ENCODE peak calls at places on chromosomes 12 and 14, in four cellular contexts. One of them, this sample, is unnamed.

GRCh38 chr14:26820578-26820977 is 222.7 kb upstream of the NOVA1 start:
- DNase-seq in BE2C: no peak
- DNase-seq in CD8-positive, alpha-beta T cell: no peak
- DNase-seq in esophagus muscularis mucosa: no peak
- DNase-seq in this sample: no peak

GRCh38 chr12:51922762-51923505 is 15.6 kb downstream of the ACVRL1 start:
- DNase-seq in BE2C: no peak
- DNase-seq in esophagus muscularis mucosa: no peak
- DNase-seq in CD8-positive, alpha-beta T cell: no peak
- DNase-seq in this sample: no peak

GRCh38 chr14:74846168-74846567 is 29.8 kb downstream of the PROX2 start:
- DNase-seq in esophagus muscularis mucosa: no peak
- DNase-seq in CD8-positive, alpha-beta T cell: no peak
- DNase-seq in BE2C: peak; percentile 33
- DNase-seq in this sample: no peak

GRCh38 chr14:23101213-23101970 is 3.4 kb downstream of the CIROP start:
- DNase-seq in esophagus muscularis mucosa: no peak
- DNase-seq in CD8-positive, alpha-beta T cell: no peak
- DNase-seq in BE2C: no peak
- DNase-seq in this sample: no peak

GRCh38 chr12:108825205-108825950 is 32.0 kb downstream of the SSH1 start:
- DNase-seq in BE2C: no peak
- DNase-seq in esophagus muscularis mucosa: no peak
- DNase-seq in CD8-positive, alpha-beta T cell: no peak
- DNase-seq in this sample: peak; percentile 52

GRCh38 chr14:104341532-104342434 is 203.4 kb downstream of the KIF26A start:
- DNase-seq in esophagus muscularis mucosa: no peak
- DNase-seq in BE2C: peak; percentile 93
- DNase-seq in CD8-positive, alpha-beta T cell: no peak
- DNase-seq in this sample: no peak

GRCh38 chr12:65339161-65339560 is 60.7 kb downstream of the MSRB3 start:
- DNase-seq in esophagus muscularis mucosa: no peak
- DNase-seq in BE2C: no peak
- DNase-seq in CD8-positive, alpha-beta T cell: no peak
- DNase-seq in this sample: no peak

GRCh38 chr14:68238956-68239355 is 419.4 kb downstream of the RAD51B start:
- DNase-seq in CD8-positive, alpha-beta T cell: no peak
- DNase-seq in BE2C: no peak
- DNase-seq in esophagus muscularis mucosa: no peak
- DNase-seq in this sample: no peak

GRCh38 chr12:77746108-77746507 is 84.6 kb upstream of the NAV3 start:
- DNase-seq in esophagus muscularis mucosa: no peak
- DNase-seq in BE2C: no peak
- DNase-seq in CD8-positive, alpha-beta T cell: no peak
- DNase-seq in this sample: peak; percentile 40

GRCh38 chr12:124592050-124592449 is 24.6 kb upstream of the NCOR2 start:
- DNase-seq in BE2C: no peak
- DNase-seq in esophagus muscularis mucosa: no peak
- DNase-seq in CD8-positive, alpha-beta T cell: no peak
- DNase-seq in this sample: peak; percentile 21

GRCh38 chr12:20314325-20314724 is 54.0 kb upstream of the PDE3A start:
- DNase-seq in CD8-positive, alpha-beta T cell: no peak
- DNase-seq in BE2C: no peak
- DNase-seq in esophagus muscularis mucosa: no peak
- DNase-seq in this sample: no peak

GRCh38 chr14:68113328-68113930 is 293.9 kb downstream of the RAD51B start:
- DNase-seq in CD8-positive, alpha-beta T cell: no peak
- DNase-seq in esophagus muscularis mucosa: no peak
- DNase-seq in BE2C: no peak
- DNase-seq in this sample: no peak

GRCh38 chr14:59868021-59868420 is 2.6 kb downstream of the RTN1 start:
- DNase-seq in esophagus muscularis mucosa: no peak
- DNase-seq in CD8-positive, alpha-beta T cell: no peak
- DNase-seq in BE2C: no peak
- DNase-seq in this sample: no peak

GRCh38 chr14:76390621-76391020 is 14.7 kb downstream of the ESRRB start:
- DNase-seq in esophagus muscularis mucosa: no peak
- DNase-seq in BE2C: no peak
- DNase-seq in CD8-positive, alpha-beta T cell: no peak
- DNase-seq in this sample: no peak

GRCh38 chr12:124509676-124510300 is 57.6 kb downstream of the NCOR2 start:
- DNase-seq in CD8-positive, alpha-beta T cell: no peak
- DNase-seq in esophagus muscularis mucosa: peak; percentile 95
- DNase-seq in BE2C: peak; percentile 66
- DNase-seq in this sample: no peak

GRCh38 chr14:73339846-73340565 is 102.7 kb downstream of the PAPLN start:
- DNase-seq in CD8-positive, alpha-beta T cell: no peak
- DNase-seq in BE2C: peak; percentile 10
- DNase-seq in esophagus muscularis mucosa: no peak
- DNase-seq in this sample: no peak

GRCh38 chr14:74613211-74613914 is 1.3 kb upstream of the LTBP2 start:
- DNase-seq in esophagus muscularis mucosa: no peak
- DNase-seq in CD8-positive, alpha-beta T cell: no peak
- DNase-seq in BE2C: no peak
- DNase-seq in this sample: no peak

GRCh38 chr12:127293507-127294310 is 973.3 kb upstream of the TMEM132C start:
- DNase-seq in esophagus muscularis mucosa: no peak
- DNase-seq in CD8-positive, alpha-beta T cell: peak; percentile 53
- DNase-seq in BE2C: peak; percentile 24
- DNase-seq in this sample: no peak

GRCh38 chr12:45587877-45588530 is 141.5 kb upstream of the ARID2 start:
- DNase-seq in esophagus muscularis mucosa: peak; percentile 55
- DNase-seq in CD8-positive, alpha-beta T cell: no peak
- DNase-seq in BE2C: no peak
- DNase-seq in this sample: no peak

GRCh38 chr12:116532986-116533342 is 26.2 kb upstream of the MAP1LC3B2 start:
- DNase-seq in esophagus muscularis mucosa: no peak
- DNase-seq in CD8-positive, alpha-beta T cell: no peak
- DNase-seq in BE2C: no peak
- DNase-seq in this sample: no peak

GRCh38 chr14:100054553-100055075 is 10.6 kb upstream of the EVL start:
- DNase-seq in esophagus muscularis mucosa: no peak
- DNase-seq in BE2C: no peak
- DNase-seq in CD8-positive, alpha-beta T cell: no peak
- DNase-seq in this sample: no peak

GRCh38 chr12:59780605-59781135 is 184.8 kb downstream of the SLC16A7 start:
- DNase-seq in esophagus muscularis mucosa: no peak
- DNase-seq in BE2C: no peak
- DNase-seq in CD8-positive, alpha-beta T cell: no peak
- DNase-seq in this sample: no peak
- TF ChIP-seq CTCF in esophagus muscularis mucosa: peak; percentile 22
- TF ChIP-seq CTCF in BE2C: peak; percentile 81
- TF ChIP-seq CTCF in CD8-positive, alpha-beta T cell: no peak
- TF ChIP-seq CTCF in this sample: peak; percentile 10

GRCh38 chr12:111393700-111394275 is 11.9 kb upstream of the SH2B3 start:
- DNase-seq in esophagus muscularis mucosa: peak; percentile 92
- DNase-seq in CD8-positive, alpha-beta T cell: no peak
- DNase-seq in BE2C: no peak
- DNase-seq in this sample: peak; percentile 6

GRCh38 chr12:111386891-111387290 is 18.0 kb upstream of the PHETA1 start:
- DNase-seq in CD8-positive, alpha-beta T cell: no peak
- DNase-seq in BE2C: no peak
- DNase-seq in esophagus muscularis mucosa: peak; percentile 72
- DNase-seq in this sample: no peak

GRCh38 chr12:111387747-111388365 is 17.9 kb upstream of the SH2B3 start:
- DNase-seq in CD8-positive, alpha-beta T cell: no peak
- DNase-seq in esophagus muscularis mucosa: peak; percentile 62
- DNase-seq in BE2C: no peak
- DNase-seq in this sample: no peak

GRCh38 chr12:111390894-111391293 is 14.8 kb upstream of the SH2B3 start:
- DNase-seq in CD8-positive, alpha-beta T cell: no peak
- DNase-seq in esophagus muscularis mucosa: no peak
- DNase-seq in BE2C: no peak
- DNase-seq in this sample: no peak

DNA sequence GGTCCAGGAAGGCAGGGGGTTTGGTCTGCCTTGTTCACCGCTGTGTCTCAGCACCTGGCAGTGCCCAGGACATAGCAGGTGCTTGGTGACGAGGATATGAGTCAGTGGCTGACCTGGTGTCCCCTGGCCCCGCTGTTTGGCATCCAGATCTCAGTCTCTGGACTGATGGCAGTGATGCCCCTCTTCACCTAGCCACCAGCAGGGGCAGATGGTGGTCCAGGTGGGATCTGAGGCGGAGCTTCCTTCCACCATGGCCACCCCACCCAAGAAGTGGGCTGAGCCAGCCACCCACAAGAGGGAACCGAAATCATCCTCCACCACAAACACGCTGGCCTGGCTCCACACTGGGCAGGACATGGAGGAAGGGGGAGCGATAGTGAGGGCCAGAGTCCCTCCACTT is 16.1 kb upstream of the SH2B3 start:
- DNase-seq in BE2C: no peak
- DNase-seq in esophagus muscularis mucosa: no peak
- DNase-seq in CD8-positive, alpha-beta T cell: no peak
- DNase-seq in this sample: peak; percentile 10
- TF ChIP-seq CTCF in BE2C: no peak
- TF ChIP-seq CTCF in esophagus muscularis mucosa: no peak
- TF ChIP-seq CTCF in CD8-positive, alpha-beta T cell: no peak
- TF ChIP-seq CTCF in this sample: no peak

DNA sequence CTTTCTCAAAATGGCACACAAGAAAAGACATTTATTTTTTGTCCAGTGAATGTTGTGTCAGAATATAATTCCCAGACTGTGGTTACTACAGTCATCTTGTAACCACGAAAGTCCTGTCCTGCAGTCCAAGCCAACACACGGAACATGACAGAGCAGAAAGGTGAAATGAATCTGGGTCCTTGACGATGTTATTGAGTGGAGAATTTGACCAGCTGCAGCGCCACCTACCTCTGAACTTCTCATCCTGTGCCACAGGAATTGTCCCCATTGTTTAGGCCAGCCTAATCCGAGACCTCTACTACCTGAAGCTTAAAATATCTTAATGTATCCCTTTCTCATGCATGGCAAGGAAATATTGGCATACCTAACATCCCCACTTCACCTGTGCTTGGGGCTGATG is 64.1 kb upstream of the OTX2 start:
- DNase-seq in BE2C: peak; percentile 19
- DNase-seq in CD8-positive, alpha-beta T cell: no peak
- DNase-seq in esophagus muscularis mucosa: no peak
- DNase-seq in this sample: peak; percentile 11
- TF ChIP-seq CTCF in BE2C: peak; percentile 65
- TF ChIP-seq CTCF in CD8-positive, alpha-beta T cell: no peak
- TF ChIP-seq CTCF in esophagus muscularis mucosa: no peak
- TF ChIP-seq CTCF in this sample: peak; percentile 38

DNA sequence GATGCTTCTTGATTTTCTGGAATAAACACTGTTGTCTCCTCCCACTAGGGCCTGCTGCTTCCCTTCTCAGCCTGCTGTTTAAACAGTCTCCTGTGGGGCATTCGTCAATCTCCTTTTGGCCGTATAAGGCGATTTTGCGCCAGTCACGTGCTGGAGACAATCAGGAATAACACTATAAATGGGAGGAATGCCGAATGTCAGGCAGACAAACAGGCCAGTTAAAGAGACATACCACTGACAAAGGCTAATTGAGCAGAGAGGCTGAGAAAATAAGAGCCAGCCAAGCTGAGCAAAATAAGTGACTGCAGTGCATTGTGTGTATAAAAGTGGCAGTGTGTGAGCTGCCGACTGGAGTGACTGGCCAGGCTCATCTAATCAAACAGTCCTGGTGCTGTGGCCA is 23.3 kb downstream of the DMAC2L start:
- DNase-seq in esophagus muscularis mucosa: peak; percentile 82
- DNase-seq in BE2C: peak; percentile 61
- DNase-seq in CD8-positive, alpha-beta T cell: no peak
- DNase-seq in this sample: no peak
- TF ChIP-seq CTCF in esophagus muscularis mucosa: no peak
- TF ChIP-seq CTCF in BE2C: peak; percentile 31
- TF ChIP-seq CTCF in CD8-positive, alpha-beta T cell: no peak
- TF ChIP-seq CTCF in this sample: no peak

DNA sequence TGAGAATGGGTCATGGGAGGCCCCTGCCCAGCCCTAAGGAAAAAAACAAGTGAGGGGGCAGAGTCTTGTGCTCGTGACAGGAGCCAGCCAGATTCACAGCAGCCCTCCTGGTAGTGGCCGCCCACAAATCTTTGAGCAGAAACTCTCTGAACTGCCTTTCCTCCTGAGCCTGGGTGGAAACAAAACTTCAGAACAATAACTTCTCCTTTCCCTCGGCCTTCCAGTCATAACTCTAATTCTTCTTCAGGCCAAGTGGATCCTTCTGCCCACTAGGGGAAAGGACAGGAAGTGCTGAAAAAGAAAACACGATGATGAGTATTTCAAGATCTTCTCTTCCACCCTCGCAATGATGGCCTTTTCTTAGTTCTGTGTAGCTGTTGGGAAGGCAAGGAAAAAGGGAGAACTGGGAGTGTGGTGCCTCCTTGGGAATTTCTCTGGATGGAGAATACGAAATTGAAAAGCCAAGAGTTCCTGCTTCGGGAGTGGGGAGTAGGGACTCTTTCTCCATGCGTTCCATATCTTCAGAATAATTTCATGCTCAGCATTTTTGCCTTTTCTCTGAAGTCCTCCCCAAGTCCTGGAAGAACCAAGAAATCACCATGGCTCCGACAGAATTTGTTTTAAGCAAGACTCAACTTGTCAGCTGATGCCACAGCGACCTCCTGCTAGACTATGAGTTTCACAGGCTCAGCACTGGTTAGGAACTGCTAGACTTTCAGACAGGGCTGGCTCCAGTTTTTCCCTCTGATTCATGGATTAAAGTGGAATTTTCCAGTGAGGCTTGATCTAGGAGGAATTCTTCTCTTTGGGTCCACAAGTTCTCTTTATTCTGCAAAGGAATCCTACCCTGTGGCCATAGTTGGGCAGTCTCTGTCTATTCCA is 188.9 kb downstream of the CAND1 start:
- DNase-seq in CD8-positive, alpha-beta T cell: no peak
- DNase-seq in BE2C: no peak
- DNase-seq in esophagus muscularis mucosa: no peak
- DNase-seq in this sample: peak; percentile 12
- TF ChIP-seq CTCF in CD8-positive, alpha-beta T cell: no peak
- TF ChIP-seq CTCF in BE2C: peak; percentile 32
- TF ChIP-seq CTCF in esophagus muscularis mucosa: peak; percentile 14
- TF ChIP-seq CTCF in this sample: peak; percentile 13

DNA sequence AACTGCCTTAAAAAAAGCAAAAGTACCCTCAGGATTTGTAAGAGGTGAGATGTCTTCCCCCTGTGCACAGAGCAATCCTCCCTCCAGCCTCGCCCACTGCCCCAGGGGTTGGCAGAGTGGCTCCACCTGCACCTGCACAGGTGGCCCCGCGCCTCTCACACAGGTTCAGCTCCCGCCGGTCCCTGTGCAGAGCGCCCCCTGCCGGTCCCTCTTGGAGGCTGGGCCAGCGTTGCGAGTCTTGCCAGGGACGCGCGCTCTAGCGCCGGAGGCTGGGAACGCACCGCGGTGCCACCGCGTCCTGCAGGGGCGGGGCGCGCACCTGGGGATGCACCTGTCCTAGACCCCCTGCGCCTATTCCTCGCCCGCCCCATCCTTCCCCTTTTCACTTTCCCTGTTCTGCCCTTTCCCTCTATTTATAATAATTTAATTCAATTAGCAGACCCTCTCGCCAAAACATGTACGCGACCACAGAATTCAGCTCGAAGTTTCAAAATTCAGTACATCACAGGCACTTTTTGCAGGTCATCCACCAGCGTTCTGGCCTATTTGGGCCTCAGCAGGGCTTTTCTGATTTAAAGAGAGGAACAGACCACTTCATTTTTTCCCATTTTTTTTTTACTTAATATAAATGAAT is 618.6 kb downstream of the AACS start:
- DNase-seq in esophagus muscularis mucosa: peak; percentile 72
- DNase-seq in BE2C: peak; percentile 20
- DNase-seq in CD8-positive, alpha-beta T cell: no peak
- DNase-seq in this sample: peak; percentile 75
- TF ChIP-seq CTCF in esophagus muscularis mucosa: no peak
- TF ChIP-seq CTCF in BE2C: no peak
- TF ChIP-seq CTCF in CD8-positive, alpha-beta T cell: no peak
- TF ChIP-seq CTCF in this sample: peak; percentile 58

This sample was measured in GM13976.